ENCODE peak calls at places on chromosomes 7 and 10, in four cellular contexts. One of them, this sample, is unnamed.
A peak's percentile ranks its signal among the peaks of the same experiment; 100 is the strongest.

GRCh38 chr7:25087855-25088254 is 37.2 kb downstream of the CYCS start:
- DNase-seq in colonic mucosa: no peak
- DNase-seq in OCI-LY7: peak; percentile 72
- DNase-seq in Panc1: no peak
- DNase-seq in this sample: no peak

GRCh38 chr7:518630-519428 is 817 bp downstream of the PDGFA start:
- DNase-seq in colonic mucosa: peak; percentile 89
- DNase-seq in Panc1: no peak
- DNase-seq in OCI-LY7: no peak
- DNase-seq in this sample: no peak

GRCh38 chr7:98133181-98133580 is 26.5 kb downstream of the LMTK2 start:
- DNase-seq in Panc1: no peak
- DNase-seq in OCI-LY7: peak; percentile 67
- DNase-seq in colonic mucosa: peak; percentile 29
- DNase-seq in this sample: no peak

GRCh38 chr7:153588596-153588995 is 463.6 kb upstream of the DPP6 start:
- DNase-seq in OCI-LY7: no peak
- DNase-seq in Panc1: no peak
- DNase-seq in colonic mucosa: no peak
- DNase-seq in this sample: no peak

GRCh38 chr7:113087278-113087998 is 811 bp upstream of the GPR85 start:
- DNase-seq in OCI-LY7: no peak
- DNase-seq in colonic mucosa: no peak
- DNase-seq in Panc1: no peak
- DNase-seq in this sample: no peak

GRCh38 chr10:1540144-1540543 is 197.2 kb downstream of the ADARB2 start:
- DNase-seq in OCI-LY7: no peak
- DNase-seq in colonic mucosa: no peak
- DNase-seq in Panc1: no peak
- DNase-seq in this sample: no peak

GRCh38 chr10:43645866-43646265 is 2.8 kb downstream of the ZNF32 start:
- DNase-seq in OCI-LY7: no peak
- DNase-seq in colonic mucosa: no peak
- DNase-seq in Panc1: no peak
- DNase-seq in this sample: no peak

GRCh38 chr10:930415-931325 is 835 bp downstream of the LARP4B start:
- DNase-seq in Panc1: no peak
- DNase-seq in OCI-LY7: peak; percentile 52
- DNase-seq in colonic mucosa: peak; percentile 73
- DNase-seq in this sample: no peak

GRCh38 chr7:43114451-43114765 is 2.0 kb downstream of the HECW1 start:
- DNase-seq in OCI-LY7: no peak
- DNase-seq in colonic mucosa: no peak
- DNase-seq in Panc1: no peak
- DNase-seq in this sample: no peak

GRCh38 chr7:111650456-111650999 is 88.2 kb upstream of the IMMP2L start:
- DNase-seq in Panc1: peak; percentile 89
- DNase-seq in colonic mucosa: peak; percentile 21
- DNase-seq in OCI-LY7: no peak
- DNase-seq in this sample: no peak

GRCh38 chr10:10605551-10606081 is 412.1 kb upstream of the CELF2 start:
- DNase-seq in colonic mucosa: peak; percentile 27
- DNase-seq in OCI-LY7: no peak
- DNase-seq in Panc1: no peak
- DNase-seq in this sample: no peak

GRCh38 chr7:31059551-31059950 is 7.4 kb downstream of the ADCYAP1R1 start:
- DNase-seq in OCI-LY7: no peak
- DNase-seq in Panc1: no peak
- DNase-seq in colonic mucosa: no peak
- DNase-seq in this sample: no peak

GRCh38 chr10:26780793-26781601 is 79.8 kb downstream of the ABI1 start:
- DNase-seq in OCI-LY7: peak; percentile 28
- DNase-seq in colonic mucosa: no peak
- DNase-seq in Panc1: peak; percentile 47
- DNase-seq in this sample: no peak

GRCh38 chr7:5479133-5479745 is 55.6 kb upstream of the TNRC18 start:
- DNase-seq in Panc1: no peak
- DNase-seq in OCI-LY7: no peak
- DNase-seq in colonic mucosa: no peak
- DNase-seq in this sample: no peak

GRCh38 chr10:96863922-96864543 is 31.9 kb downstream of the LCOR start:
- DNase-seq in OCI-LY7: no peak
- DNase-seq in colonic mucosa: no peak
- DNase-seq in Panc1: peak; percentile 67
- DNase-seq in this sample: no peak

GRCh38 chr10:60649485-60650271 is 128.6 kb upstream of the CDK1 start:
- DNase-seq in colonic mucosa: no peak
- DNase-seq in Panc1: no peak
- DNase-seq in OCI-LY7: no peak
- DNase-seq in this sample: no peak

GRCh38 chr7:572668-573495 is 53.2 kb upstream of the PDGFA start:
- DNase-seq in Panc1: no peak
- DNase-seq in OCI-LY7: no peak
- DNase-seq in colonic mucosa: no peak
- DNase-seq in this sample: peak; percentile 37

GRCh38 chr10:110312206-110312605 is 7.5 kb upstream of the SMNDC1 start:
- DNase-seq in colonic mucosa: no peak
- DNase-seq in OCI-LY7: no peak
- DNase-seq in Panc1: no peak
- DNase-seq in this sample: no peak

GRCh38 chr10:15703944-15704580 is 15.7 kb downstream of the ITGA8 start:
- DNase-seq in OCI-LY7: no peak
- DNase-seq in colonic mucosa: no peak
- DNase-seq in Panc1: no peak
- DNase-seq in this sample: no peak

GRCh38 chr10:91006001-91006751 is 85.3 kb upstream of the ANKRD1 start:
- DNase-seq in OCI-LY7: peak; percentile 65
- DNase-seq in colonic mucosa: peak; percentile 68
- DNase-seq in Panc1: peak; percentile 41
- DNase-seq in this sample: peak; percentile 5

GRCh38 chr7:73682745-73683055 is 553 bp downstream of the DNAJC30 start:
- DNase-seq in colonic mucosa: no peak
- DNase-seq in OCI-LY7: no peak
- DNase-seq in Panc1: no peak
- DNase-seq in this sample: no peak

GRCh38 chr10:69043931-69044531 is 43.9 kb upstream of the SRGN start:
- DNase-seq in OCI-LY7: peak; percentile 36
- DNase-seq in Panc1: no peak
- DNase-seq in colonic mucosa: no peak
- DNase-seq in this sample: no peak

GRCh38 chr10:69042838-69043237 is 45.1 kb upstream of the SRGN start:
- DNase-seq in Panc1: no peak
- DNase-seq in OCI-LY7: no peak
- DNase-seq in colonic mucosa: no peak
- DNase-seq in this sample: no peak

GRCh38 chr10:69047111-69047837 is 40.6 kb upstream of the SRGN start:
- DNase-seq in colonic mucosa: no peak
- DNase-seq in Panc1: no peak
- DNase-seq in OCI-LY7: no peak
- DNase-seq in this sample: no peak

GRCh38 chr10:69048103-69048502 is 39.8 kb upstream of the SRGN start:
- DNase-seq in OCI-LY7: no peak
- DNase-seq in colonic mucosa: no peak
- DNase-seq in Panc1: no peak
- DNase-seq in this sample: no peak

GRCh38 chr10:69045441-69046300 is 42.2 kb upstream of the SRGN start:
- DNase-seq in OCI-LY7: no peak
- DNase-seq in colonic mucosa: no peak
- DNase-seq in Panc1: no peak
- DNase-seq in this sample: no peak
- H3K27ac ChIP-seq in OCI-LY7: no peak overlapping the region
- H3K27ac ChIP-seq in colonic mucosa: peak overlapping the region; percentile 27
- H3K27ac ChIP-seq in Panc1: no peak overlapping the region
- H3K27ac ChIP-seq in this sample: no peak overlapping the region

GRCh38 chr7:114973147-114973546 is 51.3 kb downstream of the MDFIC start:
- DNase-seq in OCI-LY7: no peak
- DNase-seq in colonic mucosa: no peak
- DNase-seq in Panc1: no peak
- DNase-seq in this sample: no peak

GRCh38 chr7:114969096-114969495 is 47.2 kb downstream of the MDFIC start:
- DNase-seq in OCI-LY7: no peak
- DNase-seq in Panc1: no peak
- DNase-seq in colonic mucosa: no peak
- DNase-seq in this sample: no peak

GRCh38 chr7:114972567-114972966 is 50.7 kb downstream of the MDFIC start:
- DNase-seq in colonic mucosa: no peak
- DNase-seq in OCI-LY7: no peak
- DNase-seq in Panc1: no peak
- DNase-seq in this sample: no peak

GRCh38 chr7:114970732-114971131 is 48.8 kb downstream of the MDFIC start:
- DNase-seq in OCI-LY7: no peak
- DNase-seq in colonic mucosa: no peak
- DNase-seq in Panc1: no peak
- DNase-seq in this sample: no peak

DNA sequence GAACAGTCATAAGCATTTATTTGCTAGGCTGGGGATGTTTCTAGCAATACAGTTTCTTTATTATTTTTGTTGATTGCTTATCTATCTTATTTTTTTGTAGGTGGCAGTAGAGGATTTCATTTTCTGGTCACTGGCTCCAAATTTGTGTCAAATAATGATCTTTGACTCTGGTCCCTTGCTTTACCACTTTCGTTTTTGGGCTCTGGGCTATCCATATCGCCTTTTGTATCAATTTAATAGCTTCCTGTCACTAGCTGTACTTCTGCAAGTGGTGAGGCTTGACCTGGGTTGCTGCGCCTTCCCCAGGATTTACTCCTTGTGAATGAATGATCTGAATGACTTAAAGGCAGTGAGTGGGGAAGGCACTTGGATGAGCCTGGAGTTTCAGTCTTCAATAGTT is 48.4 kb downstream of the MDFIC start:
- DNase-seq in OCI-LY7: no peak
- DNase-seq in Panc1: no peak
- DNase-seq in colonic mucosa: no peak
- DNase-seq in this sample: no peak
- H3K27ac ChIP-seq in OCI-LY7: no peak overlapping the region
- H3K27ac ChIP-seq in Panc1: no peak overlapping the region
- H3K27ac ChIP-seq in colonic mucosa: no peak overlapping the region
- H3K27ac ChIP-seq in this sample: no peak overlapping the region

GRCh38 chr10:22324893-22325271 is 4.0 kb downstream of the BMI1 start:
- DNase-seq in Panc1: no peak
- DNase-seq in colonic mucosa: no peak
- DNase-seq in OCI-LY7: no peak
- DNase-seq in this sample: no peak

GRCh38 chr10:22325272-22325947 is 4.5 kb downstream of the BMI1 start:
- DNase-seq in OCI-LY7: peak; percentile 37
- DNase-seq in Panc1: no peak
- DNase-seq in colonic mucosa: peak; percentile 66
- DNase-seq in this sample: no peak

GRCh38 chr10:22322663-22323160 is 1.8 kb downstream of the BMI1 start:
- DNase-seq in colonic mucosa: no peak
- DNase-seq in OCI-LY7: no peak
- DNase-seq in Panc1: no peak
- DNase-seq in this sample: no peak

GRCh38 chr10:22323538-22324305 is 2.8 kb downstream of the BMI1 start:
- DNase-seq in Panc1: no peak
- DNase-seq in OCI-LY7: no peak
- DNase-seq in colonic mucosa: no peak
- DNase-seq in this sample: no peak

GRCh38 chr10:22324413-22324812 is 3.5 kb downstream of the BMI1 start:
- DNase-seq in OCI-LY7: no peak
- DNase-seq in colonic mucosa: no peak
- DNase-seq in Panc1: no peak
- DNase-seq in this sample: no peak
- H3K27ac ChIP-seq in OCI-LY7: no peak overlapping the region
- H3K27ac ChIP-seq in colonic mucosa: no peak overlapping the region
- H3K27ac ChIP-seq in Panc1: peak overlapping the region; percentile 78
- H3K27ac ChIP-seq in this sample: no peak overlapping the region

GRCh38 chr10:52438119-52438518 is 124.0 kb downstream of the DKK1 start:
- DNase-seq in OCI-LY7: no peak
- DNase-seq in colonic mucosa: no peak
- DNase-seq in Panc1: no peak
- DNase-seq in this sample: no peak

GRCh38 chr10:52440612-52441285 is 126.7 kb downstream of the DKK1 start:
- DNase-seq in colonic mucosa: no peak
- DNase-seq in OCI-LY7: no peak
- DNase-seq in Panc1: no peak
- DNase-seq in this sample: no peak

GRCh38 chr10:52446391-52446790 is 132.3 kb downstream of the DKK1 start:
- DNase-seq in Panc1: no peak
- DNase-seq in OCI-LY7: no peak
- DNase-seq in colonic mucosa: no peak
- DNase-seq in this sample: no peak

GRCh38 chr10:52443419-52444388 is 129.6 kb downstream of the DKK1 start:
- DNase-seq in OCI-LY7: no peak
- DNase-seq in Panc1: peak; percentile 86
- DNase-seq in colonic mucosa: no peak
- DNase-seq in this sample: no peak

GRCh38 chr10:52442576-52442975 is 128.5 kb downstream of the DKK1 start:
- DNase-seq in OCI-LY7: no peak
- DNase-seq in colonic mucosa: no peak
- DNase-seq in Panc1: peak; percentile 43
- DNase-seq in this sample: no peak
- H3K27ac ChIP-seq in OCI-LY7: no peak overlapping the region
- H3K27ac ChIP-seq in colonic mucosa: no peak overlapping the region
- H3K27ac ChIP-seq in Panc1: peak overlapping the region; percentile 98
- H3K27ac ChIP-seq in this sample: no peak overlapping the region